ENCODE peak calls at places on chromosome 18, in six cellular contexts. C, X, T, H, K and E are unnamed samples.

GRCh38 chr18:3453540-3454364 is 3.8 kb downstream of the TGIF1 start:
- DNase-seq in C (peak; percentile 98), X (no peak), T (no peak), H (no peak), K (no peak), E (no peak)

GRCh38 chr18:58315041-58315440 is 271.0 kb downstream of the NEDD4L start:
- DNase-seq in C (no peak), X (no peak), T (no peak), H (no peak), K (no peak), E (no peak)

GRCh38 chr18:74353169-74353775 is 37.6 kb downstream of the C18orf63 start:
- DNase-seq in C (peak; percentile 65), X (no peak), T (peak; percentile 25), H (peak; percentile 38), K (peak; percentile 32), E (peak; percentile 37)

GRCh38 chr18:63363951-63364350 is 3.1 kb downstream of the KDSR start:
- DNase-seq in C (no peak), X (no peak), T (peak; percentile 35), H (no peak), K (no peak), E (no peak)

GRCh38 chr18:50559750-50560680 is at the start of gene MAPK4:
- DNase-seq in C (no peak), X (peak; percentile 41), T (no peak), H (peak; percentile 64), K (no peak), E (no peak)

GRCh38 chr18:2570772-2571199 is 519 bp downstream of the METTL4 start:
- DNase-seq in C (peak; percentile 23), X (peak; percentile 39), T (peak; percentile 37), H (peak; percentile 49), K (no peak), E (peak; percentile 46)

GRCh38 chr18:44887227-44887631 is 206.5 kb downstream of the SETBP1 start:
- DNase-seq in C (no peak), X (no peak), T (no peak), H (no peak), K (peak; percentile 55), E (no peak)

GRCh38 chr18:36630917-36631316 is 197.9 kb downstream of the TPGS2 start:
- DNase-seq in C (no peak), X (no peak), T (no peak), H (no peak), K (no peak), E (no peak)

GRCh38 chr18:13354414-13354813 is 135.9 kb downstream of the LDLRAD4 start:
- DNase-seq in C (no peak), X (no peak), T (no peak), H (no peak), K (no peak), E (no peak)

GRCh38 chr18:79524181-79525078 is 128.7 kb downstream of the NFATC1 start:
- DNase-seq in C (no peak), X (no peak), T (peak; percentile 44), H (no peak), K (no peak), E (no peak)

GRCh38 chr18:28637897-28638296 is 461.0 kb upstream of the CDH2 start:
- DNase-seq in C (no peak), X (no peak), T (no peak), H (no peak), K (no peak), E (no peak)

GRCh38 chr18:43620936-43621335 is 343.6 kb upstream of the SYT4 start:
- DNase-seq in C (peak; percentile 12), X (no peak), T (no peak), H (peak; percentile 35), K (no peak), E (peak; percentile 26)

GRCh38 chr18:46104128-46104911 is at the start of gene HAUS1:
- DNase-seq in C (peak; percentile 42), X (peak; percentile 83), T (peak; percentile 63), H (peak; percentile 90), K (peak; percentile 41), E (peak; percentile 89)

GRCh38 chr18:79518028-79518682 is 122.4 kb downstream of the NFATC1 start:
- DNase-seq in C (no peak), X (no peak), T (no peak), H (no peak), K (no peak), E (no peak)

GRCh38 chr18:62325806-62326645 is 916 bp downstream of the TNFRSF11A start:
- DNase-seq in C (no peak), X (no peak), T (no peak), H (no peak), K (no peak), E (peak; percentile 20)

GRCh38 chr18:47917923-47918610 is 12.4 kb downstream of the SMAD2 start:
- DNase-seq in C (no peak), X (no peak), T (no peak), H (no peak), K (no peak), E (no peak)

GRCh38 chr18:46407471-46408166 is 249.4 kb downstream of the LOXHD1 start:
- DNase-seq in C (peak; percentile 19), X (no peak), T (no peak), H (no peak), K (no peak), E (no peak)

GRCh38 chr18:61333271-61333745 is at the start of gene CDH20:
- DNase-seq in C (no peak), X (no peak), T (no peak), H (no peak), K (no peak), E (no peak)

GRCh38 chr18:10391506-10391905 is 62.9 kb upstream of the APCDD1 start:
- DNase-seq in C (no peak), X (no peak), T (no peak), H (no peak), K (no peak), E (no peak)

GRCh38 chr18:48623468-48624220 is 84.8 kb downstream of the CTIF start:
- DNase-seq in C (peak; percentile 74), X (no peak), T (no peak), H (no peak), K (peak; percentile 88), E (no peak)

GRCh38 chr18:41905786-41906527 is 49.1 kb upstream of the PIK3C3 start:
- DNase-seq in C (no peak), X (no peak), T (no peak), H (no peak), K (no peak), E (no peak)